ENCODE peak calls at places on chromosomes 7 and 10, in six cellular contexts. One of them, this sample, is unnamed.

GRCh38 chr7:77315102-77315501 is 101.0 kb downstream of the GSAP start:
- DNase-seq in AG09309: no peak
- DNase-seq in endothelial cell of umbilical vein: no peak
- DNase-seq in astrocyte of the spinal cord: no peak
- DNase-seq in upper lobe of right lung: no peak
- DNase-seq in A549: no peak
- DNase-seq in this sample: no peak

GRCh38 chr10:127939786-127940330 is 33.0 kb downstream of the PTPRE start:
- DNase-seq in AG09309: no peak
- DNase-seq in endothelial cell of umbilical vein: no peak
- DNase-seq in astrocyte of the spinal cord: no peak
- DNase-seq in upper lobe of right lung: no peak
- DNase-seq in A549: no peak
- DNase-seq in this sample: no peak

GRCh38 chr7:22565315-22565811 is 65.4 kb upstream of the STEAP1B start:
- DNase-seq in AG09309: peak; percentile 57
- DNase-seq in endothelial cell of umbilical vein: peak; percentile 69
- DNase-seq in astrocyte of the spinal cord: peak; percentile 75
- DNase-seq in upper lobe of right lung: no peak
- DNase-seq in A549: no peak
- DNase-seq in this sample: no peak

GRCh38 chr7:47827321-47827720 is 120.9 kb downstream of the PKD1L1 start:
- DNase-seq in AG09309: no peak
- DNase-seq in endothelial cell of umbilical vein: no peak
- DNase-seq in astrocyte of the spinal cord: no peak
- DNase-seq in upper lobe of right lung: no peak
- DNase-seq in A549: no peak
- DNase-seq in this sample: no peak

GRCh38 chr7:41930538-41931262 is 227.8 kb upstream of the INHBA start:
- DNase-seq in AG09309: no peak
- DNase-seq in endothelial cell of umbilical vein: no peak
- DNase-seq in astrocyte of the spinal cord: no peak
- DNase-seq in upper lobe of right lung: no peak
- DNase-seq in A549: no peak
- DNase-seq in this sample: no peak

GRCh38 chr7:140983802-140984201 is 30.9 kb downstream of the MRPS33 start:
- DNase-seq in AG09309: no peak
- DNase-seq in endothelial cell of umbilical vein: no peak
- DNase-seq in astrocyte of the spinal cord: no peak
- DNase-seq in upper lobe of right lung: no peak
- DNase-seq in A549: peak; percentile 39
- DNase-seq in this sample: no peak

GRCh38 chr10:43202224-43202656 is 64.0 kb downstream of the CSGALNACT2 start:
- DNase-seq in AG09309: no peak
- DNase-seq in endothelial cell of umbilical vein: no peak
- DNase-seq in astrocyte of the spinal cord: no peak
- DNase-seq in upper lobe of right lung: peak; percentile 79
- DNase-seq in A549: peak; percentile 36
- DNase-seq in this sample: peak; percentile 59

GRCh38 chr7:3591944-3592343 is 290.9 kb downstream of the SDK1 start:
- DNase-seq in AG09309: no peak
- DNase-seq in endothelial cell of umbilical vein: no peak
- DNase-seq in astrocyte of the spinal cord: no peak
- DNase-seq in upper lobe of right lung: no peak
- DNase-seq in A549: no peak
- DNase-seq in this sample: no peak

GRCh38 chr10:61975107-61975932 is 73.8 kb downstream of the ARID5B start:
- DNase-seq in AG09309: peak; percentile 55
- DNase-seq in endothelial cell of umbilical vein: no peak
- DNase-seq in astrocyte of the spinal cord: peak; percentile 69
- DNase-seq in upper lobe of right lung: no peak
- DNase-seq in A549: peak; percentile 8
- DNase-seq in this sample: no peak

GRCh38 chr10:73906524-73907447 is 4.1 kb upstream of the PLAU start:
- DNase-seq in AG09309: peak; percentile 95
- DNase-seq in endothelial cell of umbilical vein: peak; percentile 87
- DNase-seq in astrocyte of the spinal cord: peak; percentile 99
- DNase-seq in upper lobe of right lung: no peak
- DNase-seq in A549: peak; percentile 94
- DNase-seq in this sample: peak; percentile 76

GRCh38 chr7:84188811-84189405 is 5.7 kb downstream of the SEMA3A start:
- DNase-seq in AG09309: no peak
- DNase-seq in endothelial cell of umbilical vein: peak; percentile 66
- DNase-seq in astrocyte of the spinal cord: peak; percentile 49
- DNase-seq in upper lobe of right lung: no peak
- DNase-seq in A549: peak; percentile 40
- DNase-seq in this sample: no peak
- TF ChIP-seq CTCF in AG09309: peak; percentile 44
- TF ChIP-seq CTCF in endothelial cell of umbilical vein: peak; percentile 36
- TF ChIP-seq CTCF in astrocyte of the spinal cord: peak; percentile 52
- TF ChIP-seq CTCF in upper lobe of right lung: peak; percentile 37
- TF ChIP-seq CTCF in A549: peak; percentile 58
- TF ChIP-seq CTCF in this sample: peak; percentile 34

GRCh38 chr7:1246871-1247526 is 14.3 kb downstream of the UNCX start:
- DNase-seq in AG09309: no peak
- DNase-seq in endothelial cell of umbilical vein: no peak
- DNase-seq in astrocyte of the spinal cord: no peak
- DNase-seq in upper lobe of right lung: no peak
- DNase-seq in A549: no peak
- DNase-seq in this sample: no peak

GRCh38 chr7:1249731-1250130 is 17.1 kb downstream of the UNCX start:
- DNase-seq in AG09309: no peak
- DNase-seq in endothelial cell of umbilical vein: no peak
- DNase-seq in astrocyte of the spinal cord: no peak
- DNase-seq in upper lobe of right lung: no peak
- DNase-seq in A549: no peak
- DNase-seq in this sample: no peak

GRCh38 chr7:1248459-1249131 is 15.9 kb downstream of the UNCX start:
- DNase-seq in AG09309: no peak
- DNase-seq in endothelial cell of umbilical vein: no peak
- DNase-seq in astrocyte of the spinal cord: no peak
- DNase-seq in upper lobe of right lung: no peak
- DNase-seq in A549: peak; percentile 22
- DNase-seq in this sample: no peak

GRCh38 chr7:1247527-1248041 is 14.9 kb downstream of the UNCX start:
- DNase-seq in AG09309: no peak
- DNase-seq in endothelial cell of umbilical vein: no peak
- DNase-seq in astrocyte of the spinal cord: no peak
- DNase-seq in upper lobe of right lung: no peak
- DNase-seq in A549: no peak
- DNase-seq in this sample: no peak

DNA sequence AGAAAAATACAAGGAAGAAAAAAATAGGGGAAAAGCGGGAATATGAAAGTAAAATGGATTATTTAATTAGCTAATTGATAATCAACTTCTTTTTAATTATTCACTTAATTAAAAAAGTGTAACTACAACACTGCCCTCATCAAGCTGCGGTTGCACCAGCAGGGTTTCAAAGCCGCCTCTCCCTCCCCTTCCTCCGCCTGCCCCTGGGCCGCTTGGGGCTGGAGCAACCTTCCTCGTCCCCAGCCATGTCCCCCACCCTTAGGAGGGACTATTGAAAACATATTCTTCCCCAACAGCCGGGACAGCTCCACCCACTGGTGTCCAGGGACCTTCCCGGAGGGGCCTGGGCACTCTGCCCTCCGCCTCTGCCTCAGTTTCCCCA is 15.4 kb downstream of the UNCX start:
- DNase-seq in AG09309: no peak
- DNase-seq in endothelial cell of umbilical vein: no peak
- DNase-seq in astrocyte of the spinal cord: no peak
- DNase-seq in upper lobe of right lung: no peak
- DNase-seq in A549: no peak
- DNase-seq in this sample: no peak
- TF ChIP-seq CTCF in AG09309: no peak
- TF ChIP-seq CTCF in endothelial cell of umbilical vein: no peak
- TF ChIP-seq CTCF in astrocyte of the spinal cord: no peak
- TF ChIP-seq CTCF in upper lobe of right lung: no peak
- TF ChIP-seq CTCF in A549: no peak
- TF ChIP-seq CTCF in this sample: no peak

DNA sequence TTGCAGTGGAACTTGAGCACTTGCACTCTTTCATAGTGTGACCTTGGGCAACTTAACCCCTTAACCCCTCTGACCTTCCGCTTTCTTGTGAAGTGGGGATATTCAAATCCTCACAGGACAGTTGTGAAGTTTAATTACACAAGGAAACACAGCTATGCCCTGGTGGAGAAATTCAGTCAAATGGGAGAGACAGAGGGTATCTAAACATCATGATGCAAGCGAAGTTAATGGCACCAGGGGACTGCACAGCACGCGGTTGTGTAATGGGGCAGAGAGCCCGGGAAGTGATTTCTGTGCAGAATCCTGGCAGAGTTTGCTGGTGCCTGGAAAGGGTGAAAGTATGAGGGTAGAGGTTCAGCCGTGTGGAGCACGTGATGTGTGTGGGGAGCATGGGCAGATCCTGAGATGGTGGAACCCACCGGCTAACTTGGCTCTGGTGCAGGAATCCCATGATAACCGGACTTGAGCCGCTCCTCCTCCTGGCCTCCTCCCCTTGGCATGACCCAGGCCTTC is 51.7 kb downstream of the SNX10 start:
- DNase-seq in AG09309: no peak
- DNase-seq in endothelial cell of umbilical vein: no peak
- DNase-seq in astrocyte of the spinal cord: no peak
- DNase-seq in upper lobe of right lung: no peak
- DNase-seq in A549: no peak
- DNase-seq in this sample: no peak
- TF ChIP-seq CTCF in AG09309: no peak
- TF ChIP-seq CTCF in endothelial cell of umbilical vein: no peak
- TF ChIP-seq CTCF in astrocyte of the spinal cord: no peak
- TF ChIP-seq CTCF in upper lobe of right lung: no peak
- TF ChIP-seq CTCF in A549: no peak
- TF ChIP-seq CTCF in this sample: no peak

GRCh38 chr10:7720478-7720877 is 17.4 kb downstream of the ITIH2 start:
- DNase-seq in AG09309: no peak
- DNase-seq in endothelial cell of umbilical vein: no peak
- DNase-seq in astrocyte of the spinal cord: no peak
- DNase-seq in upper lobe of right lung: no peak
- DNase-seq in A549: no peak
- DNase-seq in this sample: no peak
- TF ChIP-seq CTCF in AG09309: no peak
- TF ChIP-seq CTCF in endothelial cell of umbilical vein: no peak
- TF ChIP-seq CTCF in astrocyte of the spinal cord: no peak
- TF ChIP-seq CTCF in upper lobe of right lung: no peak
- TF ChIP-seq CTCF in A549: no peak
- TF ChIP-seq CTCF in this sample: no peak

GRCh38 chr7:91609525-91609924 is 271.0 kb downstream of the MTERF1 start:
- DNase-seq in AG09309: no peak
- DNase-seq in endothelial cell of umbilical vein: no peak
- DNase-seq in astrocyte of the spinal cord: peak; percentile 22
- DNase-seq in upper lobe of right lung: no peak
- DNase-seq in A549: no peak
- DNase-seq in this sample: no peak
- TF ChIP-seq CTCF in AG09309: peak; percentile 9
- TF ChIP-seq CTCF in endothelial cell of umbilical vein: no peak
- TF ChIP-seq CTCF in astrocyte of the spinal cord: peak; percentile 8
- TF ChIP-seq CTCF in upper lobe of right lung: no peak
- TF ChIP-seq CTCF in A549: no peak
- TF ChIP-seq CTCF in this sample: no peak

DNA sequence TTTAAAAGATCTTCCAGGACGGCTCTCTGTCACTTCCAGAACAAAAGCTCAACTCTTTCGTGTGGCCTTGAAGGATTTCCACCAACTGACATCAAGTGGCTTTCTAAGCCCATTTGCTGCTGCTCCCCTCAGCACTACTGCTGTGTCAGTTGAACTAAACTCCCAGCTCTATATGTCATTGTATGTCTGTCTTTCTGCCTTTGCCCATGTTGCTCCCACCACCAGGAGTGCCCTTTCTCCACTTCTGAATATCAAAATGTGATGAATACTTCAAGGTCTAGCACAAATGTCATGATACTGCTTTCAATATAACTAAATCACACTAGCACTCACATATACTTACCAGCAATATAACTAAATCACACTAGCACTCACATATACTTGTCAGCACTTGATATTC is 138.3 kb downstream of the ATXN7L1 start:
- DNase-seq in AG09309: no peak
- DNase-seq in endothelial cell of umbilical vein: no peak
- DNase-seq in astrocyte of the spinal cord: no peak
- DNase-seq in upper lobe of right lung: no peak
- DNase-seq in A549: no peak
- DNase-seq in this sample: no peak
- TF ChIP-seq CTCF in AG09309: peak; percentile 6
- TF ChIP-seq CTCF in endothelial cell of umbilical vein: no peak
- TF ChIP-seq CTCF in astrocyte of the spinal cord: no peak
- TF ChIP-seq CTCF in upper lobe of right lung: no peak
- TF ChIP-seq CTCF in A549: no peak
- TF ChIP-seq CTCF in this sample: no peak

GRCh38 chr10:19111501-19112267 is 63.1 kb downstream of the MALRD1 start:
- DNase-seq in AG09309: no peak
- DNase-seq in endothelial cell of umbilical vein: no peak
- DNase-seq in astrocyte of the spinal cord: no peak
- DNase-seq in upper lobe of right lung: no peak
- DNase-seq in A549: no peak
- DNase-seq in this sample: no peak
- TF ChIP-seq CTCF in AG09309: no peak
- TF ChIP-seq CTCF in endothelial cell of umbilical vein: no peak
- TF ChIP-seq CTCF in astrocyte of the spinal cord: no peak
- TF ChIP-seq CTCF in upper lobe of right lung: no peak
- TF ChIP-seq CTCF in A549: no peak
- TF ChIP-seq CTCF in this sample: no peak

GRCh38 chr7:91276909-91277308 is 12.7 kb downstream of the FZD1 start:
- DNase-seq in AG09309: no peak
- DNase-seq in endothelial cell of umbilical vein: no peak
- DNase-seq in astrocyte of the spinal cord: no peak
- DNase-seq in upper lobe of right lung: no peak
- DNase-seq in A549: no peak
- DNase-seq in this sample: no peak
- TF ChIP-seq CTCF in AG09309: no peak
- TF ChIP-seq CTCF in endothelial cell of umbilical vein: no peak
- TF ChIP-seq CTCF in astrocyte of the spinal cord: no peak
- TF ChIP-seq CTCF in upper lobe of right lung: no peak
- TF ChIP-seq CTCF in A549: no peak
- TF ChIP-seq CTCF in this sample: no peak